ENCODE peak calls at places on chromosomes 6 and 20, in four cellular contexts. T is cardiac fibroblast, B is RWPE1, O is GM20000. C is an unnamed sample.

GRCh38 chr6:158669145-158670035 is 19.5 kb downstream of the SYTL3 start:
- DNase-seq in T (no peak), B (peak; percentile 20), O (no peak), C (no peak)

GRCh38 chr6:7467007-7467897 is 74.2 kb upstream of the DSP start:
- DNase-seq in T (peak; percentile 70), B (no peak), O (no peak), C (no peak)

GRCh38 chr6:148874698-148875293 is 128.0 kb downstream of the UST start:
- DNase-seq in T (peak; percentile 65), B (peak; percentile 47), O (no peak), C (no peak)

GRCh38 chr20:9492067-9492466 is 22.3 kb upstream of the LAMP5 start:
- DNase-seq in T (no peak), B (no peak), O (no peak), C (no peak)

GRCh38 chr6:18019539-18020534 is 32.4 kb upstream of the KIF13A start:
- DNase-seq in T (no peak), B (no peak), O (no peak), C (no peak)

GRCh38 chr6:12012231-12012565 is at the start of gene HIVEP1:
- DNase-seq in T (peak; percentile 37), B (peak; percentile 13), O (peak; percentile 49), C (peak; percentile 46)

GRCh38 chr20:20831794-20832193 is 119.3 kb upstream of the RALGAPA2 start:
- DNase-seq in T (no peak), B (no peak), O (no peak), C (no peak)

GRCh38 chr6:168032383-168032760 is 34.9 kb downstream of the KIF25 start:
- DNase-seq in T (peak; percentile 74), B (peak; percentile 40), O (no peak), C (no peak)

GRCh38 chr6:166955865-166956443 is 396 bp downstream of the RNASET2 start:
- DNase-seq in T (no peak), B (peak; percentile 13), O (no peak), C (no peak)

DNA sequence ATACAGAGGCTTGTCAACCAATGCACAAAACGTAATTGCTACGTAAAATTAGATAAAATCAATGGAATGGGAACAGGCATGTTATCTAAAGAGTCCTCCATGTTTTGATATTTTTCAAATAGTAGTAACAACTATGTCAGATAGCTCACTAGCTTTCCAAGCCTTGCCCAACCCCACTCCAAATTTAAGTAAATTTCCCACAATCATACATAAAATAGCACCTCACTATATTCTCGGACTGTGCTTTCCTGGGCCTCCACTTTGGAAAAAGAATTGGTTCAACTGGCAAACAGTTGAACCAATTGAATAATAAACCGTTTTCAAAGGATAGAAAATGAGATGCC is 3.6 kb downstream of the HAO1 start:
- DNase-seq in T (no peak), B (no peak), O (no peak), C (no peak)
- TF ChIP-seq CTCF in T (no peak), B (no peak), O (no peak), C (no peak)

GRCh38 chr6:30238178-30238795 is 25.1 kb upstream of the TRIM26 start:
- DNase-seq in T (peak; percentile 40), B (no peak), O (peak; percentile 46), C (no peak)
- TF ChIP-seq CTCF in T (peak; percentile 62), B (no peak), O (no peak), C (peak; percentile 33)

GRCh38 chr6:44001318-44001868 is 125.9 kb downstream of the MRPL14 start:
- DNase-seq in T (no peak), B (no peak), O (peak; percentile 81), C (peak; percentile 62)
- TF ChIP-seq CTCF in T (peak; percentile 56), B (no peak), O (peak; percentile 47), C (peak; percentile 58)

GRCh38 chr6:150720774-150721233 is 121.1 kb downstream of the PLEKHG1 start:
- DNase-seq in T (peak; percentile 25), B (peak; percentile 76), O (peak; percentile 72), C (peak; percentile 81)
- TF ChIP-seq CTCF in T (no peak), B (no peak), O (no peak), C (no peak)

DNA sequence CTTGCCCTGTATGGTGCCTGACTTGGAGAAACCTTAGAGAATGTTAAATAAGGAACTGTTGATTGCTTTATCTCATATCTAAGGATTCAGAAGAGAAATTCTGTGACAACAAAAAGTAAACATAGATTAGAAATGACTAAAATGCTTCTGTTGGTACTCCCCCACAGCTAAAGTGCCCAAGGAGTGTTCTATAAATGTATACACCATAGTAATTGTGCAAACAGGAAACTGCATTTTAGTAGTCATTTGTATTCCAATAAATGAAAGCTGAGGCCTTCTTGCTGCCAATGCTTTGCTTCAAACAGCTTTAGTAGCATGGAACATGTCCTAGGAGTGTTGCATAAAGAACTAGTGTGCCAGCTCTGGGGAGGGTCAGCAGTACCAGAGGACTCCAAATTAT is 343.7 kb upstream of the IRAK1BP1 start:
- DNase-seq in T (no peak), B (no peak), O (no peak), C (no peak)
- TF ChIP-seq CTCF in T (no peak), B (no peak), O (no peak), C (no peak)